ENCODE peak calls at places on chromosomes 11 and 22, in ten cellular contexts. G is naive thymus-derived CD4-positive, alpha-beta T cell; T is ovary; R is cardiac fibroblast; J is AG04450; Q is prostate gland; H is HAP-1; F is spleen; A is left lung; C is skeletal muscle cell. K is an unnamed sample.

GRCh38 chr11:44286268-44286880 is 23.6 kb downstream of the ALX4 start:
- DNase-seq in G (no peak), T (no peak), R (peak), J (no peak), Q (no peak), H (peak), F (peak), A (peak), C (no peak), K (no peak)

GRCh38 chr11:66845143-66845875 is 2.1 kb downstream of the RCE1 start:
- DNase-seq in G (no peak), T (no peak), R (no peak), J (no peak), Q (no peak), H (no peak), F (peak), A (no peak), C (no peak), K (no peak)

GRCh38 chr11:27357250-27357649 is 5.8 kb downstream of the CCDC34 start:
- DNase-seq in G (no peak), T (no peak), R (no peak), J (no peak), Q (peak), H (no peak), F (no peak), A (no peak), C (no peak), K (no peak)

GRCh38 chr11:68859123-68859522 is 17.4 kb upstream of the CPT1A start:
- DNase-seq in G (no peak), T (no peak), R (no peak), J (no peak), Q (no peak), H (no peak), F (no peak), A (no peak), C (no peak), K (no peak)

GRCh38 chr11:94011478-94011877 is 9.7 kb upstream of the HEPHL1 start:
- DNase-seq in G (no peak), T (no peak), R (no peak), J (no peak), Q (no peak), H (no peak), F (no peak), A (no peak), C (no peak), K (no peak)

GRCh38 chr22:46122511-46122971 is 27.8 kb upstream of the PPARA start:
- DNase-seq in G (peak), T (peak), R (peak), J (no peak), Q (no peak), H (peak), F (peak), A (peak), C (no peak), K (no peak)

GRCh38 chr22:23675502-23676415 is 15.1 kb upstream of the RGL4 start:
- DNase-seq in G (no peak), T (peak), R (no peak), J (no peak), Q (no peak), H (no peak), F (peak), A (peak), C (no peak), K (no peak)

GRCh38 chr22:47145883-47146282 is 383.4 kb downstream of the TBC1D22A start:
- DNase-seq in G (no peak), T (no peak), R (no peak), J (no peak), Q (no peak), H (no peak), F (no peak), A (no peak), C (no peak), K (no peak)

GRCh38 chr11:85893378-85893777 is 38.2 kb downstream of the CCDC83 start:
- DNase-seq in G (no peak), T (no peak), R (no peak), J (no peak), Q (no peak), H (no peak), F (no peak), A (no peak), C (no peak), K (no peak)

GRCh38 chr11:19551454-19551853 is 161.2 kb upstream of the NAV2 start:
- DNase-seq in G (no peak), T (no peak), R (no peak), J (no peak), Q (no peak), H (no peak), F (no peak), A (no peak), C (no peak), K (no peak)

GRCh38 chr22:30238661-30239420 is 7.7 kb downstream of the LIF start:
- DNase-seq in G (no peak), T (peak), R (peak), J (peak), Q (no peak), H (peak), F (no peak), A (no peak), C (peak), K (peak)

GRCh38 chr11:96394773-96395172 is 5.0 kb downstream of the JRKL start:
- DNase-seq in G (no peak), T (no peak), R (no peak), J (no peak), Q (no peak), H (no peak), F (no peak), A (no peak), C (no peak), K (no peak)

GRCh38 chr22:30226192-30226832 is 20.2 kb downstream of the LIF start:
- DNase-seq in G (no peak), T (no peak), R (no peak), J (no peak), Q (no peak), H (no peak), F (no peak), A (no peak), C (no peak), K (no peak)

GRCh38 chr11:88886796-88887195 is 179.0 kb downstream of the GRM5 start:
- DNase-seq in G (no peak), T (no peak), R (peak), J (peak), Q (no peak), H (peak), F (no peak), A (no peak), C (peak), K (peak)

GRCh38 chr11:786235-787083 is 3.4 kb downstream of the CEND1 start:
- DNase-seq in G (no peak), T (no peak), R (no peak), J (no peak), Q (no peak), H (no peak), F (no peak), A (no peak), C (no peak), K (no peak)

GRCh38 chr11:104134760-104135159 is 29.2 kb downstream of the PDGFD start:
- DNase-seq in G (no peak), T (no peak), R (peak), J (no peak), Q (no peak), H (no peak), F (no peak), A (no peak), C (no peak), K (peak)

GRCh38 chr22:21937041-21937820 is 15.4 kb downstream of the PPM1F start:
- DNase-seq in G (no peak), T (no peak), R (peak), J (no peak), Q (no peak), H (no peak), F (peak), A (peak), C (no peak), K (no peak)

GRCh38 chr11:93034031-93034430 is 64.6 kb downstream of the MTNR1B start:
- DNase-seq in G (no peak), T (no peak), R (peak), J (no peak), Q (no peak), H (no peak), F (no peak), A (no peak), C (no peak), K (peak)

GRCh38 chr11:12090061-12090572 is 20.3 kb upstream of the MICAL2 start:
- DNase-seq in G (no peak), T (no peak), R (peak), J (no peak), Q (no peak), H (no peak), F (no peak), A (no peak), C (no peak), K (no peak)

GRCh38 chr11:39681428-39681827 is 1778.0 kb downstream of the LRRC4C start:
- DNase-seq in G (no peak), T (no peak), R (no peak), J (no peak), Q (no peak), H (no peak), F (no peak), A (no peak), C (no peak), K (no peak)

GRCh38 chr22:50303848-50304527 is 3.5 kb downstream of the PLXNB2 start:
- DNase-seq in G (no peak), T (no peak), R (no peak), J (no peak), Q (peak), H (peak), F (no peak), A (peak), C (no peak), K (no peak)

GRCh38 chr22:23058481-23059336 is 11.6 kb upstream of the GNAZ start:
- DNase-seq in G (no peak), T (no peak), R (no peak), J (no peak), Q (no peak), H (peak), F (peak), A (no peak), C (no peak), K (no peak)

GRCh38 chr11:13717331-13717730 is 48.9 kb downstream of the FAR1 start:
- DNase-seq in G (no peak), T (no peak), R (peak), J (peak), Q (no peak), H (no peak), F (no peak), A (no peak), C (peak), K (peak)

GRCh38 chr11:134416726-134417125 is 4.7 kb upstream of the B3GAT1 start:
- DNase-seq in G (no peak), T (no peak), R (no peak), J (no peak), Q (no peak), H (no peak), F (peak), A (no peak), C (no peak), K (no peak)

GRCh38 chr11:134412508-134413333 is 679 bp upstream of the B3GAT1 start:
- DNase-seq in G (no peak), T (peak), R (no peak), J (no peak), Q (no peak), H (peak), F (peak), A (no peak), C (no peak), K (no peak)

GRCh38 chr11:134413334-134414035 is 1.4 kb upstream of the B3GAT1 start:
- DNase-seq in G (no peak), T (no peak), R (no peak), J (no peak), Q (no peak), H (no peak), F (peak), A (no peak), C (no peak), K (no peak)

GRCh38 chr11:134414036-134414731 is 2.1 kb upstream of the B3GAT1 start:
- DNase-seq in G (no peak), T (no peak), R (no peak), J (no peak), Q (no peak), H (peak), F (no peak), A (no peak), C (no peak), K (no peak)

DNA sequence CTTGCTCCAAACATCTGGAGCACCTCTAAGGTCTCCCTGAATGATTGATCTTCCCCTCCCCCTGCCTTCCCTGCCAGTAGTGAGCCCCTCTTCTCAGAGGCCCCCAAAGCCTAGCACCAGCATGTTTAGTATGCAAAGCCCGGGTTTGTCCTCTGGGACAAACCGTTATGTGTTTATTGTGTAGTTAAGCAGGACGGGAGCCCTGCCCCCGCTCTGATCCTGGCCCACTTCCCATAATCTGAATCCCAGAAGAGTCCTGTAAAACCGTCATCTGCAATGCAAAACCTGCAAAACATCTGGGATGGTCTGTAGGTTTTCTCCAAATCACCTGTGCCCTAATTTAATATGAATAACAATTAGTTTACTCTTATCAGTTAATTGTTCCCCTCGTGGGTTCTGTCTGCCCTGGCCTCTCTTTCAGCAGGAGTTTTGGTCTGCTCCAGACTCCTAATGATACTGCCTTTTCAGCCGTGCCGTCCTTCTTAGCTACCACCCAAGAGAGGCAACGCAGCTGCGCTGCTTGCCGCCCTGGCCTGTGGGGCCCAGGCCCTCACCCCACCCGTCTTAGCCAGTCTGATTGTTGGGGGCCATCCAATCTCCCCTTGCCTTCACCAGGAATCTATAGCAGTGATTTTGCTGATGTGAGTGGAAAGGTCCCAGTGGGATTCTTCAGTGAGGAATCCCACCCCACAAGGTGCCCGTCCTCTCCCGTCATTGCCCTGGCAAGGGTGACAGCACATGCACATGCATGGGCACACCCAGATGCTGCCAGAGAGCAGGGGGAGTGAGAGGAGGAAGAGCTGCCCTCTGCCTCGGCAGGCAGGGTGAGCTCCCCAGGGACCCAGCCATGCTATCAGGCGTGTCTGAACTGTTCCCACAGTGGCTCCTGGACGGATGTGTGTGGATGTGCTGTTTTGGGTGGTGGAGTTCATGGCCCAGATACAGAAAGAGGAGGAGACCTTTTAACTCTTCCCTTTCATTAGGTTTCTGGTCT is 3.0 kb upstream of the B3GAT1 start:
- DNase-seq in G (no peak), T (no peak), R (no peak), J (no peak), Q (no peak), H (no peak), F (peak), A (no peak), C (no peak), K (no peak)
- H3K4me3 ChIP-seq in G (no peak), T (no peak), R (no peak), J (no peak), Q (no peak), H (no peak), F (no peak), A (no peak), C (no peak), K (no peak)

GRCh38 chr11:126317681-126318641 is 14.1 kb downstream of the DCPS start:
- DNase-seq in G (no peak), T (peak), R (peak), J (no peak), Q (peak), H (no peak), F (peak), A (peak), C (peak), K (peak)

GRCh38 chr11:126322996-126323395 is 19.1 kb downstream of the DCPS start:
- DNase-seq in G (no peak), T (no peak), R (no peak), J (no peak), Q (no peak), H (no peak), F (no peak), A (no peak), C (no peak), K (no peak)

GRCh38 chr11:126313826-126314225 is 10.0 kb downstream of the DCPS start:
- DNase-seq in G (no peak), T (no peak), R (no peak), J (no peak), Q (no peak), H (no peak), F (peak), A (no peak), C (no peak), K (no peak)

GRCh38 chr11:126318642-126319373 is 14.9 kb downstream of the DCPS start:
- DNase-seq in G (no peak), T (no peak), R (peak), J (peak), Q (peak), H (no peak), F (no peak), A (peak), C (peak), K (peak)

GRCh38 chr11:126319374-126319740 is 15.5 kb downstream of the DCPS start:
- DNase-seq in G (no peak), T (no peak), R (no peak), J (no peak), Q (no peak), H (no peak), F (peak), A (no peak), C (no peak), K (no peak)
- H3K4me3 ChIP-seq in G (no peak), T (no peak), R (no peak), J (no peak), Q (no peak), H (no peak), F (no peak), A (no peak), C (no peak), K (no peak)

GRCh38 chr11:7890417-7891179 is 40.5 kb downstream of the OR10A6 start:
- DNase-seq in G (no peak), T (no peak), R (no peak), J (no peak), Q (no peak), H (no peak), F (no peak), A (no peak), C (no peak), K (no peak)

GRCh38 chr11:7894251-7894650 is 36.8 kb downstream of the OR10A6 start:
- DNase-seq in G (no peak), T (no peak), R (no peak), J (no peak), Q (no peak), H (no peak), F (no peak), A (no peak), C (no peak), K (no peak)

GRCh38 chr11:7893792-7894191 is 37.3 kb downstream of the OR10A6 start:
- DNase-seq in G (no peak), T (no peak), R (no peak), J (no peak), Q (no peak), H (no peak), F (no peak), A (peak), C (no peak), K (no peak)

GRCh38 chr11:7892751-7893356 is 38.2 kb downstream of the OR10A6 start:
- DNase-seq in G (peak), T (no peak), R (peak), J (peak), Q (no peak), H (no peak), F (no peak), A (no peak), C (no peak), K (peak)

GRCh38 chr11:7892059-7892699 is 38.9 kb downstream of the OR10A6 start:
- DNase-seq in G (no peak), T (no peak), R (peak), J (peak), Q (no peak), H (no peak), F (no peak), A (no peak), C (peak), K (no peak)
- H3K4me3 ChIP-seq in G (no peak), T (no peak), R (no peak), J (no peak), Q (no peak), H (no peak), F (no peak), A (no peak), C (no peak), K (no peak)

GRCh38 chr22:31296258-31296657 is 4.0 kb upstream of the PIK3IP1 start:
- DNase-seq in G (no peak), T (no peak), R (peak), J (no peak), Q (no peak), H (no peak), F (no peak), A (no peak), C (no peak), K (no peak)
- H3K4me3 ChIP-seq in G (peak), T (no peak), R (no peak), J (no peak), Q (no peak), H (no peak), F (no peak), A (no peak), C (no peak), K (no peak)

K was measured in astrocyte of the spinal cord.